ENCODE peak calls at places on chromosomes 13 and 19, in four cellular contexts. G is IMR-90, H is AG04449, A is HCT116. O is an unnamed sample.

GRCh38 chr13:101946411-101946810 is 455.4 kb downstream of the FGF14 start:
- DNase-seq in G (no peak), A (no peak), H (no peak), O (no peak)

GRCh38 chr13:114132419-114133121 is at the start of gene RASA3:
- DNase-seq in G (peak), H (no peak), A (peak), O (no peak)

GRCh38 chr13:51733656-51734334 is 70.2 kb downstream of the DHRS12 start:
- DNase-seq in G (peak), H (no peak), A (no peak), O (no peak)

GRCh38 chr13:54492995-54493394 is 1464.4 kb downstream of the OLFM4 start:
- DNase-seq in G (no peak), A (no peak), H (no peak), O (no peak)

GRCh38 chr19:18659281-18660050 is 22.6 kb downstream of the KLHL26 start:
- DNase-seq in H (no peak), G (no peak), A (no peak), O (no peak)

GRCh38 chr19:8243146-8243545 is 34.0 kb downstream of the CERS4 start:
- DNase-seq in H (no peak), A (no peak), G (no peak), O (no peak)

GRCh38 chr19:7992575-7992974 is 12.9 kb downstream of the ELAVL1 start:
- DNase-seq in A (no peak), G (no peak), H (no peak), O (no peak)

GRCh38 chr13:79709526-79709925 is 228.6 kb downstream of the NDFIP2 start:
- DNase-seq in A (no peak), G (peak), H (no peak), O (peak)

GRCh38 chr19:29439688-29440550 is 85.9 kb upstream of the VSTM2B start:
- DNase-seq in A (no peak), H (no peak), G (no peak), O (no peak)

GRCh38 chr19:37362733-37363132 is 8.2 kb upstream of the ZNF527 start:
- DNase-seq in H (no peak), A (no peak), G (no peak), O (no peak)

GRCh38 chr19:57302020-57302465 is 18.2 kb upstream of the ZNF543 start:
- DNase-seq in A (no peak), G (peak), H (peak), O (peak)

GRCh38 chr13:67224148-67224846 is 5.8 kb downstream of the PCDH9 start:
- DNase-seq in H (peak), G (peak), A (peak), O (peak)

GRCh38 chr13:44575741-44576395 is at the start of gene TSC22D1:
- DNase-seq in G (peak), H (no peak), A (no peak), O (no peak)

GRCh38 chr13:110607675-110608224 is 7.6 kb upstream of the NAXD start:
- DNase-seq in G (no peak), A (no peak), H (no peak), O (no peak)

GRCh38 chr13:53174550-53174949 is 145.9 kb downstream of the OLFM4 start:
- DNase-seq in G (no peak), A (no peak), H (no peak), O (no peak)

GRCh38 chr13:113926301-113926761 is 47.5 kb downstream of the C13orf46 start:
- DNase-seq in A (no peak), G (peak), H (no peak), O (no peak)

GRCh38 chr19:887072-887471 is 5.9 kb downstream of the MED16 start:
- DNase-seq in G (peak), H (no peak), A (no peak), O (peak)

GRCh38 chr13:19587635-19588300 is 26.4 kb upstream of the TPTE2 start:
- DNase-seq in H (peak), G (peak), A (peak), O (no peak)

GRCh38 chr19:18440421-18440877 is 2.5 kb upstream of the ISYNA1 start:
- DNase-seq in A (no peak), G (no peak), H (no peak), O (no peak)

GRCh38 chr13:50731400-50731799 is 112.1 kb downstream of the DLEU7 start:
- DNase-seq in A (no peak), G (peak), H (peak), O (peak)

GRCh38 chr19:4748185-4748584 is 24.5 kb upstream of the DPP9 start:
- DNase-seq in H (no peak), A (no peak), G (no peak), O (no peak)

GRCh38 chr19:4354282-4354681 is 10.9 kb downstream of the MPND start:
- DNase-seq in G (no peak), H (no peak), A (no peak), O (no peak)

GRCh38 chr13:112244495-112245177 is 131.5 kb upstream of the SPACA7 start:
- DNase-seq in G (no peak), A (no peak), H (no peak), O (no peak)

GRCh38 chr13:30569901-30570576 is 47.7 kb upstream of the USPL1 start:
- DNase-seq in G (peak), H (peak), A (peak), O (peak)

GRCh38 chr19:14599548-14600147 is 16.8 kb downstream of the CLEC17A start:
- DNase-seq in A (no peak), G (no peak), H (no peak), O (no peak)

GRCh38 chr13:51760592-51760991 is 43.4 kb downstream of the DHRS12 start:
- DNase-seq in H (no peak), A (no peak), G (no peak), O (no peak)

GRCh38 chr13:90445179-90445578 is 902.3 kb upstream of the MIR17HG start:
- DNase-seq in G (peak), A (peak), H (peak), O (peak)

GRCh38 chr19:14072535-14073231 is at the start of gene MISP3:
- DNase-seq in H (no peak), A (no peak), G (no peak), O (no peak)

GRCh38 chr19:10927691-10928562 is 512 bp downstream of the YIPF2 start:
- DNase-seq in G (no peak), H (no peak), A (no peak), O (no peak)

GRCh38 chr19:16942583-16942982 is 53.8 kb downstream of the F2RL3 start:
- DNase-seq in H (no peak), A (no peak), G (no peak), O (no peak)

GRCh38 chr13:51230473-51231105 is 8.4 kb downstream of the FAM124A start:
- DNase-seq in H (no peak), G (peak), A (no peak), O (no peak)

GRCh38 chr19:54149021-54149812 is 10.3 kb downstream of the LENG1 start:
- DNase-seq in G (no peak), A (no peak), H (no peak), O (no peak)

GRCh38 chr19:543912-544608 is at the start of gene GZMM:
- DNase-seq in G (no peak), A (no peak), H (no peak), O (no peak)

GRCh38 chr13:113932060-113932459 is 41.8 kb downstream of the C13orf46 start:
- DNase-seq in A (no peak), G (no peak), H (no peak), O (no peak)

GRCh38 chr13:48979892-48980291 is 4.2 kb downstream of the FNDC3A start:
- DNase-seq in A (no peak), G (no peak), H (no peak), O (no peak)

GRCh38 chr13:78138756-78139155 is 220.1 kb upstream of the EDNRB start:
- DNase-seq in G (no peak), A (no peak), H (no peak), O (no peak)

GRCh38 chr19:38743394-38744297 is 628 bp downstream of the CAPN12 start:
- DNase-seq in A (no peak), H (no peak), G (no peak), O (no peak)
- H3K4me3 ChIP-seq in A (no peak), H (no peak), G (no peak), O (no peak)

DNA sequence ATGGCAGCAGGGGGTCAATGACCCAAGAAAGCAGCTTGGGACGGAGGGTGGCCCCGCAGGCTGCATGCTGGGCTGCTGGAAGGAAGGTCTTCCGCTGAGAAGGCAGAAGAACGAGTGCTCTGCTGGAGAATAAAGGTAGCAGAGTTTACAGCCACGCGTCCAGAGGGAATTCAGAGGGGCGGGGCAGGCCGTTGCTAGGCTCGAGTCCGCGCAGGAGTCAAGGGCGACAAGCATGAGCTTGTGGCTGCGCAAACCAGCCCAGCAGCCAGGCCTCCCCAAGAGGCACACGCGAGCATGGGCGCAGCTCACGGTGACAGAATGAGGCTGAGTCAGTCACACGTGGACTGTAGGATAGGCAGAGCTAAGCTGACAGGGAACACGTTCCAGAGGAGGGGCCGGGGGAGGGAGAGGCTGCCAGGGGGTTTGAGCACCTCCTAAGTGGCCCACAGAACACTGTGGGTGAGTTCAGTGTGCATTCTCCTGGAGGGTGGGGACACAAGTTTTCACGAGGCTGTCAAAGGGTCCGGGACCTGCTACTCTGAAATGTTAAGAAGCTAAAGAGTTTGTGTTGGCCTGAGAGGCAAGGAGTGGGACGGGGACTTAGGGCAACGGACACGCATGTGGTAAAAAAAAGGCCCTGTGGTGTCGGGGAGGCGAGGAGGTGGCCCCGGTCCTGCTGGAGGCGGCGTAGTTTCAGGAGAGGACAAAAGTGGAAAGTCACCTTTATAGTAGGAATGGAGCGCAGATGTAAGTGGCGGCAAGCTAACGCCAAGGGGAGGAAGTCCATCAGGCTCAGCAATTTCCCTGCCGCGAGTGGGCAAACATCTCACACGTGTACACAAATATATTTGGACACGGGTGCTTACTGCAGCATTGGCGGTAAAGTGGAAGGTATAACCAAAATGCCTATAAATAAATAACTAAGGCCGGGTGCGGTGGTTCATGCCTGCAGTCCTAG is 17.7 kb downstream of the RFX2 start:
- DNase-seq in A (peak), H (no peak), G (peak), O (no peak)
- TF ChIP-seq CTCF in A (no peak), H (no peak), G (no peak), O (no peak)

GRCh38 chr13:32736648-32737047 is 150.4 kb downstream of the PDS5B start:
- DNase-seq in A (no peak), H (no peak), G (no peak), O (no peak)
- H3K4me3 ChIP-seq in A (no peak), H (no peak), G (no peak), O (no peak)

DNA sequence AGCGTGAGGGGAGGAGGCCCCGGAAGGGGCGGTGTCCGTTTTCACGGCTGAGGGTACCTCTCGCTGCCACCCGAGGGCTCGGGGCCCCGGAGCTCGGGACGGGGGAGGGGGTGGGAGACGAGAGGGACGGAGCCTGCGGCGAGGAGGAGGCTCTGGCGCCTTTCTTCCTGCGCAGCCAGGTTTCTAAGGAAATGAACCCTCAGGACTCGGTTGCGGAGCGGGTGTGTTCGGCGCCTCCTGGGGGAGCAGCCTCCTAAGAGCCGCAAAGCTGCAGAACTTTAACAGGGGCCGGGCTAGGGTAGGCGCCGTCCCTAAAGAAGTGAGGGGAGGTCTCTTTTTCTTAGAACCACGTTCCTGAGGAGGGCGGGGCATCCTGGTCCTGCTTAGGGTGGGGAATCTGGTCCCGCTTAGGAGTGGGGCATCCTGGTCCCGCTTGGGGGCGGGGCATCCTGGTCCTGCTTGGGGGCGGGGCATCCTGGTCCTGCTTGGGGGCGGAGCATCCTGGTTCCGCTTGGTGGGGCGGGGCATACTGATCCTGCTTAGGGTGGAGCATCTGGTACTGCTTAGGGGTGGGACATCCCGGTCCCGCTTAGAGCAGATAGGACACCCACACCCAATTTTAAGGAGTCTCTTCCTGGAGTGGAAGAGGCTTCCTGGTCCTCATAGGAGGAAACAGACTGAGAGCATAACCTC is 6.2 kb downstream of the SYT5 start:
- DNase-seq in A (peak), G (peak), H (no peak), O (no peak)
- TF ChIP-seq CTCF in A (no peak), G (no peak), H (no peak), O (no peak)